ENCODE peak calls at places on chromosomes 3 and 15, in five cellular contexts. K is stimulated activated CD4-positive, alpha-beta T cell treated with anti-CD3 and anti-CD28 coated beads, Interleukin-15, amount 100 ng/mL, for 24 hours; B is GM19239; Z is GOT3; Q is progenitor cell of endocrine pancreas. A is an unnamed sample.

GRCh38 chr15:44298878-44299277 is 10.4 kb downstream of the GOLM2 start:
- DNase-seq in B (no peak), Q (no peak), Z (no peak), K (no peak), A (no peak)

GRCh38 chr15:78003539-78004008 is 73.9 kb downstream of the TBC1D2B start:
- DNase-seq in Q (no peak), B (no peak), K (no peak), Z (no peak), A (no peak)

GRCh38 chr3:99881121-99881524 is 63.5 kb downstream of the CMSS1 start:
- DNase-seq in Q (no peak), K (no peak), Z (no peak), B (no peak), A (no peak)

GRCh38 chr3:128052831-128053419 is 688 bp downstream of the SEC61A1 start:
- DNase-seq in Q (no peak), K (no peak), Z (no peak), B (no peak), A (no peak)

GRCh38 chr15:79296583-79296982 is 14.1 kb downstream of the ANKRD34C start:
- DNase-seq in B (no peak), Q (no peak), K (no peak), Z (no peak), A (no peak)

GRCh38 chr3:63146154-63146553 is 132.0 kb upstream of the SYNPR start:
- DNase-seq in Q (no peak), Z (no peak), K (no peak), B (no peak), A (no peak)

GRCh38 chr3:71252466-71252865 is 331.1 kb downstream of the FOXP1 start:
- DNase-seq in Z (no peak), Q (no peak), K (no peak), B (no peak), A (no peak)

GRCh38 chr3:52684184-52684583 is 1.5 kb downstream of the PBRM1 start:
- DNase-seq in K (no peak), Q (no peak), B (no peak), Z (no peak), A (no peak)

A was measured in HuH-7.5.